ENCODE peak calls at places on chromosomes 6 and 20, in six cellular contexts. One of them, this sample, is unnamed.

GRCh38 chr6:17505062-17505476 is 95.0 kb upstream of the FAM8A1 start:
- DNase-seq in HFF-Myc: no peak
- DNase-seq in A549: peak
- DNase-seq in GM06990: no peak
- DNase-seq in brain microvascular endothelial cell: peak
- DNase-seq in psoas muscle: no peak
- DNase-seq in this sample: no peak

GRCh38 chr6:43703512-43704429 is 16.2 kb upstream of the MRPS18A start:
- DNase-seq in HFF-Myc: no peak
- DNase-seq in A549: no peak
- DNase-seq in GM06990: no peak
- DNase-seq in brain microvascular endothelial cell: no peak
- DNase-seq in psoas muscle: no peak
- DNase-seq in this sample: no peak

GRCh38 chr6:84346372-84346771 is 118.9 kb upstream of the CEP162 start:
- DNase-seq in HFF-Myc: no peak
- DNase-seq in A549: no peak
- DNase-seq in GM06990: no peak
- DNase-seq in brain microvascular endothelial cell: no peak
- DNase-seq in psoas muscle: no peak
- DNase-seq in this sample: no peak

GRCh38 chr6:153312633-153313032 is 181.6 kb upstream of the RGS17 start:
- DNase-seq in HFF-Myc: peak
- DNase-seq in A549: peak
- DNase-seq in GM06990: peak
- DNase-seq in brain microvascular endothelial cell: peak
- DNase-seq in psoas muscle: no peak
- DNase-seq in this sample: peak

GRCh38 chr6:155314773-155315515 is 660 bp upstream of the TFB1M start:
- DNase-seq in HFF-Myc: peak
- DNase-seq in A549: peak
- DNase-seq in GM06990: no peak
- DNase-seq in brain microvascular endothelial cell: peak
- DNase-seq in psoas muscle: peak
- DNase-seq in this sample: peak

GRCh38 chr20:58714923-58715708 is 22.5 kb downstream of the NPEPL1 start:
- DNase-seq in HFF-Myc: no peak
- DNase-seq in A549: no peak
- DNase-seq in GM06990: no peak
- DNase-seq in brain microvascular endothelial cell: no peak
- DNase-seq in psoas muscle: peak
- DNase-seq in this sample: no peak

GRCh38 chr6:5422321-5422915 is 161.1 kb downstream of the FARS2 start:
- DNase-seq in HFF-Myc: no peak
- DNase-seq in A549: peak
- DNase-seq in GM06990: no peak
- DNase-seq in brain microvascular endothelial cell: peak
- DNase-seq in psoas muscle: no peak
- DNase-seq in this sample: no peak

GRCh38 chr6:31907158-31907813 is 5.4 kb upstream of the ZBTB12 start:
- DNase-seq in HFF-Myc: no peak
- DNase-seq in A549: peak
- DNase-seq in GM06990: no peak
- DNase-seq in brain microvascular endothelial cell: peak
- DNase-seq in psoas muscle: no peak
- DNase-seq in this sample: no peak

GRCh38 chr20:55456316-55456940 is 548.9 kb downstream of the CBLN4 start:
- DNase-seq in HFF-Myc: no peak
- DNase-seq in A549: no peak
- DNase-seq in GM06990: no peak
- DNase-seq in brain microvascular endothelial cell: no peak
- DNase-seq in psoas muscle: no peak
- DNase-seq in this sample: no peak

GRCh38 chr6:123965894-123966293 is 162.2 kb downstream of the NKAIN2 start:
- DNase-seq in HFF-Myc: no peak
- DNase-seq in A549: peak
- DNase-seq in GM06990: no peak
- DNase-seq in brain microvascular endothelial cell: no peak
- DNase-seq in psoas muscle: no peak
- DNase-seq in this sample: no peak

GRCh38 chr20:48743807-48744206 is 84.0 kb downstream of the PREX1 start:
- DNase-seq in HFF-Myc: no peak
- DNase-seq in A549: no peak
- DNase-seq in GM06990: no peak
- DNase-seq in brain microvascular endothelial cell: no peak
- DNase-seq in psoas muscle: no peak
- DNase-seq in this sample: no peak

GRCh38 chr6:136566851-136567250 is 16.6 kb upstream of the MAP7 start:
- DNase-seq in HFF-Myc: no peak
- DNase-seq in A549: no peak
- DNase-seq in GM06990: no peak
- DNase-seq in brain microvascular endothelial cell: no peak
- DNase-seq in psoas muscle: no peak
- DNase-seq in this sample: no peak

GRCh38 chr20:45115386-45115774 is 406 bp upstream of the WFDC5 start:
- DNase-seq in HFF-Myc: no peak
- DNase-seq in A549: no peak
- DNase-seq in GM06990: no peak
- DNase-seq in brain microvascular endothelial cell: no peak
- DNase-seq in psoas muscle: no peak
- DNase-seq in this sample: no peak

GRCh38 chr6:30884521-30885480 is 482 bp downstream of the DDR1 start:
- DNase-seq in HFF-Myc: no peak
- DNase-seq in A549: no peak
- DNase-seq in GM06990: peak
- DNase-seq in brain microvascular endothelial cell: peak
- DNase-seq in psoas muscle: peak
- DNase-seq in this sample: no peak

GRCh38 chr6:106530026-106530425 is 99.3 kb downstream of the RTN4IP1 start:
- DNase-seq in HFF-Myc: no peak
- DNase-seq in A549: no peak
- DNase-seq in GM06990: no peak
- DNase-seq in brain microvascular endothelial cell: no peak
- DNase-seq in psoas muscle: no peak
- DNase-seq in this sample: no peak

GRCh38 chr20:17680128-17680835 is 1.8 kb downstream of the RRBP1 start:
- DNase-seq in HFF-Myc: peak
- DNase-seq in A549: peak
- DNase-seq in GM06990: peak
- DNase-seq in brain microvascular endothelial cell: peak
- DNase-seq in psoas muscle: peak
- DNase-seq in this sample: no peak

GRCh38 chr6:13733178-13733851 is 21.7 kb upstream of the RANBP9 start:
- DNase-seq in HFF-Myc: peak
- DNase-seq in A549: peak
- DNase-seq in GM06990: no peak
- DNase-seq in brain microvascular endothelial cell: peak
- DNase-seq in psoas muscle: peak
- DNase-seq in this sample: no peak

GRCh38 chr6:153553627-153554026 is 422.5 kb upstream of the RGS17 start:
- DNase-seq in HFF-Myc: no peak
- DNase-seq in A549: peak
- DNase-seq in GM06990: no peak
- DNase-seq in brain microvascular endothelial cell: peak
- DNase-seq in psoas muscle: no peak
- DNase-seq in this sample: no peak

GRCh38 chr6:161303628-161304340 is 29.9 kb upstream of the AGPAT4 start:
- DNase-seq in HFF-Myc: no peak
- DNase-seq in A549: no peak
- DNase-seq in GM06990: no peak
- DNase-seq in brain microvascular endothelial cell: peak
- DNase-seq in psoas muscle: no peak
- DNase-seq in this sample: no peak

GRCh38 chr20:16613954-16614353 is 40.7 kb upstream of the KIF16B start:
- DNase-seq in HFF-Myc: no peak
- DNase-seq in A549: no peak
- DNase-seq in GM06990: no peak
- DNase-seq in brain microvascular endothelial cell: no peak
- DNase-seq in psoas muscle: no peak
- DNase-seq in this sample: no peak

GRCh38 chr20:25629816-25630499 is 6.1 kb upstream of the NANP start:
- DNase-seq in HFF-Myc: no peak
- DNase-seq in A549: no peak
- DNase-seq in GM06990: no peak
- DNase-seq in brain microvascular endothelial cell: no peak
- DNase-seq in psoas muscle: no peak
- DNase-seq in this sample: no peak

GRCh38 chr6:108742041-108742440 is 106.2 kb upstream of the ARMC2 start:
- DNase-seq in HFF-Myc: no peak
- DNase-seq in A549: peak
- DNase-seq in GM06990: no peak
- DNase-seq in brain microvascular endothelial cell: no peak
- DNase-seq in psoas muscle: no peak
- DNase-seq in this sample: no peak

GRCh38 chr6:147621280-147621679 is 112.8 kb downstream of the SAMD5 start:
- DNase-seq in HFF-Myc: no peak
- DNase-seq in A549: peak
- DNase-seq in GM06990: no peak
- DNase-seq in brain microvascular endothelial cell: peak
- DNase-seq in psoas muscle: no peak
- DNase-seq in this sample: no peak

GRCh38 chr6:132333639-132334516 is 67.4 kb downstream of the MOXD1 start:
- DNase-seq in HFF-Myc: peak
- DNase-seq in A549: peak
- DNase-seq in GM06990: no peak
- DNase-seq in brain microvascular endothelial cell: peak
- DNase-seq in psoas muscle: no peak
- DNase-seq in this sample: peak

GRCh38 chr6:135423649-135424128 is 73.9 kb downstream of the AHI1 start:
- DNase-seq in HFF-Myc: peak
- DNase-seq in A549: peak
- DNase-seq in GM06990: peak
- DNase-seq in brain microvascular endothelial cell: peak
- DNase-seq in psoas muscle: no peak
- DNase-seq in this sample: no peak

GRCh38 chr6:92427408-92427905 is 991.9 kb downstream of the EPHA7 start:
- DNase-seq in HFF-Myc: no peak
- DNase-seq in A549: no peak
- DNase-seq in GM06990: no peak
- DNase-seq in brain microvascular endothelial cell: no peak
- DNase-seq in psoas muscle: no peak
- DNase-seq in this sample: no peak
- H3K4me3 ChIP-seq in HFF-Myc: no peak
- H3K4me3 ChIP-seq in A549: no peak
- H3K4me3 ChIP-seq in GM06990: no peak
- H3K4me3 ChIP-seq in brain microvascular endothelial cell: no peak
- H3K4me3 ChIP-seq in psoas muscle: no peak
- H3K4me3 ChIP-seq in this sample: no peak

GRCh38 chr20:2750343-2751251 is 49.8 kb downstream of the CPXM1 start:
- DNase-seq in HFF-Myc: no peak
- DNase-seq in A549: peak
- DNase-seq in GM06990: no peak
- DNase-seq in brain microvascular endothelial cell: peak
- DNase-seq in psoas muscle: peak
- DNase-seq in this sample: no peak

GRCh38 chr20:2751347-2751867 is 49.0 kb downstream of the CPXM1 start:
- DNase-seq in HFF-Myc: no peak
- DNase-seq in A549: peak
- DNase-seq in GM06990: no peak
- DNase-seq in brain microvascular endothelial cell: no peak
- DNase-seq in psoas muscle: no peak
- DNase-seq in this sample: no peak

GRCh38 chr20:2753456-2754040 is 46.9 kb downstream of the CPXM1 start:
- DNase-seq in HFF-Myc: no peak
- DNase-seq in A549: no peak
- DNase-seq in GM06990: no peak
- DNase-seq in brain microvascular endothelial cell: no peak
- DNase-seq in psoas muscle: no peak
- DNase-seq in this sample: no peak

GRCh38 chr20:2752631-2753455 is 47.6 kb downstream of the CPXM1 start:
- DNase-seq in HFF-Myc: no peak
- DNase-seq in A549: peak
- DNase-seq in GM06990: peak
- DNase-seq in brain microvascular endothelial cell: no peak
- DNase-seq in psoas muscle: no peak
- DNase-seq in this sample: no peak

GRCh38 chr20:2751868-2752630 is 48.4 kb downstream of the CPXM1 start:
- DNase-seq in HFF-Myc: no peak
- DNase-seq in A549: peak
- DNase-seq in GM06990: no peak
- DNase-seq in brain microvascular endothelial cell: no peak
- DNase-seq in psoas muscle: no peak
- DNase-seq in this sample: no peak
- TF ChIP-seq CTCF in HFF-Myc: no peak
- TF ChIP-seq CTCF in A549: no peak
- TF ChIP-seq CTCF in GM06990: no peak
- TF ChIP-seq CTCF in brain microvascular endothelial cell: no peak
- TF ChIP-seq CTCF in psoas muscle: no peak
- TF ChIP-seq CTCF in this sample: no peak

DNA sequence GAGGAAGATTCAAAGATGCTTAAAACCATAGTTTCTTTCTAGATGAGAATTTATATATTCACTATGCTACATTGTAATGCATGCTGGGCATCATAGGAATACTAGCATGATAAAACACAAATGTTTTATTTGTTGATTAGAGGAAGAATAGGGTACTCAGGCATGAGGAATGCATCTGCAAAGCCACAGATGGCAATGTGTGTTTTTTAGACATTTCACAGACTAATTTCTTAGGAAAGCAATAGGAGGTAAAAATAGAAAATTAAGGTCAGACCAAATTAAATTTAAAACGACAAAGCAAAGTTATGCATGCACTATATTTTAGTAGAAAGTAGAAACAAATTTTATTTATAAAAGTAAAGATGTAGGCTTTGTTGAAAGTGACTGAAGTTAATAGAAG is 2.1 kb downstream of the TTK start:
- DNase-seq in HFF-Myc: no peak
- DNase-seq in A549: no peak
- DNase-seq in GM06990: no peak
- DNase-seq in brain microvascular endothelial cell: no peak
- DNase-seq in psoas muscle: no peak
- DNase-seq in this sample: no peak
- H3K4me3 ChIP-seq in HFF-Myc: no peak
- H3K4me3 ChIP-seq in A549: no peak
- H3K4me3 ChIP-seq in GM06990: no peak
- H3K4me3 ChIP-seq in brain microvascular endothelial cell: no peak
- H3K4me3 ChIP-seq in psoas muscle: no peak
- H3K4me3 ChIP-seq in this sample: no peak

DNA sequence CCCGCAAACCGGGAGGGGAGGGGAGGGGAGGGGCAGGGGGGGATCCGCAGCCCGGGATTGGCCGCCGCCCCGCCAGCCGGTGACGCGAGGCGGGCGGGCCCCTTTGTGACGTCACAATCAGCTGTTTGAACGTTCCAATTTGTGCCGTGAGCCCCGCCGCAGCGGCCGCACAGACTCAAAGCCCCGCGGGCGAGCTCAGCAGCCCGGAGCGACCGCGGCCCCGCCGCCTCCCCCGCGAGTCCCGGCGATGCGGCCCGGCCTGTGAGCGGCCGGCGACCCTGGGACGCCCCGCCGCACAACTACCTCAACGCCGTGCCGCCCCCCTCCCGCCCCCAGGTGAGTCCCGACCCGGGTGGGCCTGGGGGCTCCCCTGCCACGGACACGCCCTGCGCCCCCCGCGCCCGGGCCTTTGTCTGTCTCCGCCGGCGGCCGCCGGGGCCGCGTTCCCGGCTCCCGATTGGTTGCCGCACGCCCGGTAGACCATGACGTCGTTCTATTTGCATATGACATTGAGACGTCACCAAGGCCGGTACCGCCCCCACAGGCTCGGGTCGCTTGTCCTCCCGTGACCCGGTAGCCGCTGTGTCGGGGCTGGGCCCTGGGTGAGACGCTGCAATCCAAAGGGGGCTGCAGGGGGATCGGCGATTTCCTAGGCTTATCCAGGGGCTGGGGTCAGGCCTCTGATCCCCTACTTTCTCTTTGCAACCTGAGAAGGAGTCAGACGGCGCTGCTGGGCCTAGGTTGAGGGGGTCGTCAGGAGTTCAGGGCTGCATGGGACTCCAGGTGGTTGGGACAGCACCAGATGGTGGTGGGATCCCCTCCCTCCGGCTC is at the start of gene TP53INP2:
- DNase-seq in HFF-Myc: peak
- DNase-seq in A549: peak
- DNase-seq in GM06990: peak
- DNase-seq in brain microvascular endothelial cell: peak
- DNase-seq in psoas muscle: peak
- DNase-seq in this sample: peak
- TF ChIP-seq CTCF in HFF-Myc: no peak
- TF ChIP-seq CTCF in A549: no peak
- TF ChIP-seq CTCF in GM06990: no peak
- TF ChIP-seq CTCF in brain microvascular endothelial cell: no peak
- TF ChIP-seq CTCF in psoas muscle: no peak
- TF ChIP-seq CTCF in this sample: no peak

This sample was measured in retinal pigment epithelial cell.